ENCODE peak calls at places on chromosomes 11 and 22, in six cellular contexts. One of them, this sample, is unnamed.
A peak's percentile ranks its signal among the peaks of the same experiment; 100 is the strongest.

GRCh38 chr11:8584096-8584495 is 9.9 kb downstream of the STK33 start:
- DNase-seq in suprapubic skin: no peak
- DNase-seq in endothelial cell of umbilical vein: no peak
- DNase-seq in tibial nerve: no peak
- DNase-seq in H1: no peak
- DNase-seq in A549: no peak
- DNase-seq in this sample: no peak

GRCh38 chr11:98679673-98680072 is 341.1 kb upstream of the CNTN5 start:
- DNase-seq in suprapubic skin: no peak
- DNase-seq in endothelial cell of umbilical vein: no peak
- DNase-seq in tibial nerve: no peak
- DNase-seq in H1: no peak
- DNase-seq in A549: no peak
- DNase-seq in this sample: no peak

GRCh38 chr11:110430267-110431211 is 791 bp downstream of the FDX1 start:
- DNase-seq in suprapubic skin: no peak
- DNase-seq in endothelial cell of umbilical vein: peak; percentile 60
- DNase-seq in tibial nerve: no peak
- DNase-seq in H1: no peak
- DNase-seq in A549: no peak
- DNase-seq in this sample: peak; percentile 45

GRCh38 chr22:25061605-25062377 is 109.3 kb downstream of the KIAA1671 start:
- DNase-seq in suprapubic skin: no peak
- DNase-seq in endothelial cell of umbilical vein: peak; percentile 25
- DNase-seq in tibial nerve: no peak
- DNase-seq in H1: no peak
- DNase-seq in A549: no peak
- DNase-seq in this sample: no peak

GRCh38 chr22:37898441-37899181 is 7.5 kb upstream of the MICALL1 start:
- DNase-seq in suprapubic skin: no peak
- DNase-seq in endothelial cell of umbilical vein: no peak
- DNase-seq in tibial nerve: no peak
- DNase-seq in H1: no peak
- DNase-seq in A549: no peak
- DNase-seq in this sample: peak; percentile 67

GRCh38 chr11:5304046-5304445 is 2.3 kb upstream of the OR51B4 start:
- DNase-seq in suprapubic skin: no peak
- DNase-seq in endothelial cell of umbilical vein: no peak
- DNase-seq in tibial nerve: no peak
- DNase-seq in H1: no peak
- DNase-seq in A549: no peak
- DNase-seq in this sample: no peak

GRCh38 chr11:11291432-11292015 is 61.5 kb downstream of the CSNK2A3 start:
- DNase-seq in suprapubic skin: peak; percentile 51
- DNase-seq in endothelial cell of umbilical vein: no peak
- DNase-seq in tibial nerve: no peak
- DNase-seq in H1: no peak
- DNase-seq in A549: no peak
- DNase-seq in this sample: no peak

GRCh38 chr11:104570088-104570701 is 328.1 kb downstream of the CASP12 start:
- DNase-seq in suprapubic skin: no peak
- DNase-seq in endothelial cell of umbilical vein: peak; percentile 15
- DNase-seq in tibial nerve: no peak
- DNase-seq in H1: no peak
- DNase-seq in A549: no peak
- DNase-seq in this sample: no peak

GRCh38 chr11:117925198-117925925 is 3.8 kb downstream of the TMPRSS13 start:
- DNase-seq in suprapubic skin: no peak
- DNase-seq in endothelial cell of umbilical vein: no peak
- DNase-seq in tibial nerve: no peak
- DNase-seq in H1: no peak
- DNase-seq in A549: no peak
- DNase-seq in this sample: no peak

GRCh38 chr22:39825661-39826102 is 67.9 kb downstream of the ENTHD1 start:
- DNase-seq in suprapubic skin: no peak
- DNase-seq in endothelial cell of umbilical vein: no peak
- DNase-seq in tibial nerve: no peak
- DNase-seq in H1: no peak
- DNase-seq in A549: no peak
- DNase-seq in this sample: no peak

GRCh38 chr11:21710791-21711190 is 482.1 kb upstream of the ANO5 start:
- DNase-seq in suprapubic skin: no peak
- DNase-seq in endothelial cell of umbilical vein: no peak
- DNase-seq in tibial nerve: no peak
- DNase-seq in H1: no peak
- DNase-seq in A549: no peak
- DNase-seq in this sample: no peak

GRCh38 chr11:8318536-8318935 is 54.9 kb upstream of the LMO1 start:
- DNase-seq in suprapubic skin: no peak
- DNase-seq in endothelial cell of umbilical vein: no peak
- DNase-seq in tibial nerve: no peak
- DNase-seq in H1: no peak
- DNase-seq in A549: no peak
- DNase-seq in this sample: no peak

GRCh38 chr11:13963169-13963948 is 836 bp downstream of the SPON1 start:
- DNase-seq in suprapubic skin: no peak
- DNase-seq in endothelial cell of umbilical vein: no peak
- DNase-seq in tibial nerve: no peak
- DNase-seq in H1: no peak
- DNase-seq in A549: no peak
- DNase-seq in this sample: peak; percentile 33

GRCh38 chr11:20117291-20117690 is 43.0 kb downstream of the DBX1 start:
- DNase-seq in suprapubic skin: no peak
- DNase-seq in endothelial cell of umbilical vein: no peak
- DNase-seq in tibial nerve: no peak
- DNase-seq in H1: no peak
- DNase-seq in A549: no peak
- DNase-seq in this sample: no peak

GRCh38 chr11:113387605-113388211 is at the start of gene ANKK1:
- DNase-seq in suprapubic skin: no peak
- DNase-seq in endothelial cell of umbilical vein: no peak
- DNase-seq in tibial nerve: no peak
- DNase-seq in H1: peak; percentile 41
- DNase-seq in A549: no peak
- DNase-seq in this sample: peak; percentile 31

GRCh38 chr11:134679592-134679991 is 267.6 kb upstream of the B3GAT1 start:
- DNase-seq in suprapubic skin: no peak
- DNase-seq in endothelial cell of umbilical vein: no peak
- DNase-seq in tibial nerve: no peak
- DNase-seq in H1: no peak
- DNase-seq in A549: no peak
- DNase-seq in this sample: no peak

GRCh38 chr22:45672564-45673481 is 1.2 kb downstream of the ATXN10 start:
- DNase-seq in suprapubic skin: no peak
- DNase-seq in endothelial cell of umbilical vein: no peak
- DNase-seq in tibial nerve: no peak
- DNase-seq in H1: no peak
- DNase-seq in A549: no peak
- DNase-seq in this sample: no peak

GRCh38 chr11:12090761-12091261 is 19.6 kb upstream of the MICAL2 start:
- DNase-seq in suprapubic skin: peak; percentile 53
- DNase-seq in endothelial cell of umbilical vein: no peak
- DNase-seq in tibial nerve: no peak
- DNase-seq in H1: no peak
- DNase-seq in A549: no peak
- DNase-seq in this sample: no peak

GRCh38 chr22:38900677-38901076 is 28.7 kb upstream of the CBX6 start:
- DNase-seq in suprapubic skin: no peak
- DNase-seq in endothelial cell of umbilical vein: no peak
- DNase-seq in tibial nerve: no peak
- DNase-seq in H1: no peak
- DNase-seq in A549: no peak
- DNase-seq in this sample: no peak

GRCh38 chr11:100888836-100889235 is 201.7 kb downstream of the ARHGAP42 start:
- DNase-seq in suprapubic skin: no peak
- DNase-seq in endothelial cell of umbilical vein: no peak
- DNase-seq in tibial nerve: no peak
- DNase-seq in H1: no peak
- DNase-seq in A549: no peak
- DNase-seq in this sample: no peak

GRCh38 chr22:39205344-39206021 is 39.3 kb downstream of the PDGFB start:
- DNase-seq in suprapubic skin: peak; percentile 41
- DNase-seq in endothelial cell of umbilical vein: peak; percentile 57
- DNase-seq in tibial nerve: no peak
- DNase-seq in H1: no peak
- DNase-seq in A549: peak; percentile 76
- DNase-seq in this sample: no peak

GRCh38 chr11:116976941-116977570 is 121.2 kb downstream of the SIK3 start:
- DNase-seq in suprapubic skin: no peak
- DNase-seq in endothelial cell of umbilical vein: no peak
- DNase-seq in tibial nerve: no peak
- DNase-seq in H1: no peak
- DNase-seq in A549: no peak
- DNase-seq in this sample: no peak

GRCh38 chr11:61281581-61282250 is 13.4 kb downstream of the VWCE start:
- DNase-seq in suprapubic skin: no peak
- DNase-seq in endothelial cell of umbilical vein: peak; percentile 46
- DNase-seq in tibial nerve: no peak
- DNase-seq in H1: peak; percentile 62
- DNase-seq in A549: peak; percentile 65
- DNase-seq in this sample: peak; percentile 82

GRCh38 chr11:12746593-12747097 is 72.4 kb downstream of the TEAD1 start:
- DNase-seq in suprapubic skin: no peak
- DNase-seq in endothelial cell of umbilical vein: no peak
- DNase-seq in tibial nerve: no peak
- DNase-seq in H1: peak; percentile 80
- DNase-seq in A549: no peak
- DNase-seq in this sample: peak; percentile 69

GRCh38 chr22:45456811-45457210 is 43.3 kb downstream of the RIBC2 start:
- DNase-seq in suprapubic skin: no peak
- DNase-seq in endothelial cell of umbilical vein: no peak
- DNase-seq in tibial nerve: no peak
- DNase-seq in H1: no peak
- DNase-seq in A549: no peak
- DNase-seq in this sample: no peak

DNA sequence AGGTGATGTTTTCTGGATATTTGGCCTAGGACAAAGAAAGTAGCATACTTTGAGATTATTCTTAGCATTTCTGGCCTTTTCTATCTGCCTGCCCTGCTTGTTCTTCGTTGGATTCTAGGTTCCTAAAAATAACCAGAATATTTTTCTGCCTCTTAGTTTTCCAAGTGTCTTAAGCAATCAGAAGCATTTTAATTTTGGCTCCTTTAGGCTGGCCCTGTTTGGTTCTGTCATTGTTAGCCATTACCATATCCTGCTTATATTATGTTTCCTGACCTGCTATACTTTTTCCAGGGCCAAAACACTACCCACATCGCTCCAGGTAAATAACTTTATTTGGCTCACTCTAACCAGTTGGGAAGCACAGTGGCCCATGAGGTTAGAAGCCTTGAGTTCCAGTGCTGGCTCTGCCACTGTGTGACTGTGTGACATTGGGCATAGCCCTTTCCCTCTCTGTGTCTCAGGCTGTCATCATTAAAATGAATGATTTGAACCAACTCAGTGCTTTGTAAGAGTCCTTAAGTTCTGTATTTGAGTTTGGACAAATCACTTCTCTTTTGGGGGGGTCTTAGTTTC is 91.1 kb downstream of the STIM1 start:
- DNase-seq in suprapubic skin: no peak
- DNase-seq in endothelial cell of umbilical vein: no peak
- DNase-seq in tibial nerve: no peak
- DNase-seq in H1: no peak
- DNase-seq in A549: no peak
- DNase-seq in this sample: no peak
- H3K4me1 ChIP-seq in suprapubic skin: peaks cover 73% of the 10 kb centered on the region
- H3K4me1 ChIP-seq in endothelial cell of umbilical vein: peaks cover 18% of the 10 kb centered on the region
- H3K4me1 ChIP-seq in tibial nerve: peaks cover 4% of the 10 kb centered on the region
- H3K4me1 ChIP-seq in H1: peaks cover 3% of the 10 kb centered on the region
- H3K4me1 ChIP-seq in A549: peaks cover 26% of the 10 kb centered on the region
- H3K4me1 ChIP-seq in this sample: peaks cover 28% of the 10 kb centered on the region

GRCh38 chr22:36193577-36193976 is 8.0 kb downstream of the APOL4 start:
- DNase-seq in suprapubic skin: no peak
- DNase-seq in endothelial cell of umbilical vein: no peak
- DNase-seq in tibial nerve: no peak
- DNase-seq in H1: no peak
- DNase-seq in A549: no peak
- DNase-seq in this sample: no peak

GRCh38 chr22:36192601-36193000 is 9.0 kb downstream of the APOL4 start:
- DNase-seq in suprapubic skin: no peak
- DNase-seq in endothelial cell of umbilical vein: peak; percentile 19
- DNase-seq in tibial nerve: no peak
- DNase-seq in H1: no peak
- DNase-seq in A549: no peak
- DNase-seq in this sample: no peak

GRCh38 chr22:36194385-36194784 is 7.2 kb downstream of the APOL4 start:
- DNase-seq in suprapubic skin: no peak
- DNase-seq in endothelial cell of umbilical vein: no peak
- DNase-seq in tibial nerve: no peak
- DNase-seq in H1: no peak
- DNase-seq in A549: no peak
- DNase-seq in this sample: no peak

GRCh38 chr22:36193171-36193570 is 8.4 kb downstream of the APOL4 start:
- DNase-seq in suprapubic skin: no peak
- DNase-seq in endothelial cell of umbilical vein: peak; percentile 60
- DNase-seq in tibial nerve: no peak
- DNase-seq in H1: no peak
- DNase-seq in A549: no peak
- DNase-seq in this sample: no peak

GRCh38 chr22:36191106-36191836 is 10.3 kb downstream of the APOL4 start:
- DNase-seq in suprapubic skin: no peak
- DNase-seq in endothelial cell of umbilical vein: no peak
- DNase-seq in tibial nerve: peak; percentile 41
- DNase-seq in H1: no peak
- DNase-seq in A549: no peak
- DNase-seq in this sample: peak; percentile 79
- TF ChIP-seq POLR2A in suprapubic skin: no peak
- TF ChIP-seq POLR2A in endothelial cell of umbilical vein: no peak
- TF ChIP-seq POLR2A in tibial nerve: no peak
- TF ChIP-seq POLR2A in H1: no peak
- TF ChIP-seq POLR2A in A549: no peak
- TF ChIP-seq POLR2A in this sample: no peak

GRCh38 chr11:78076733-78077403 is 2.8 kb downstream of the NDUFC2 start:
- DNase-seq in suprapubic skin: no peak
- DNase-seq in endothelial cell of umbilical vein: no peak
- DNase-seq in tibial nerve: no peak
- DNase-seq in H1: no peak
- DNase-seq in A549: no peak
- DNase-seq in this sample: no peak
- H3K4me1 ChIP-seq in suprapubic skin: peaks cover 44% of the 10 kb centered on the region
- H3K4me1 ChIP-seq in endothelial cell of umbilical vein: peaks cover 22% of the 10 kb centered on the region
- H3K4me1 ChIP-seq in tibial nerve: no peaks in the 10 kb centered on the region
- H3K4me1 ChIP-seq in H1: peaks cover 9% of the 10 kb centered on the region
- H3K4me1 ChIP-seq in A549: peaks cover 11% of the 10 kb centered on the region
- H3K4me1 ChIP-seq in this sample: peaks cover 15% of the 10 kb centered on the region

DNA sequence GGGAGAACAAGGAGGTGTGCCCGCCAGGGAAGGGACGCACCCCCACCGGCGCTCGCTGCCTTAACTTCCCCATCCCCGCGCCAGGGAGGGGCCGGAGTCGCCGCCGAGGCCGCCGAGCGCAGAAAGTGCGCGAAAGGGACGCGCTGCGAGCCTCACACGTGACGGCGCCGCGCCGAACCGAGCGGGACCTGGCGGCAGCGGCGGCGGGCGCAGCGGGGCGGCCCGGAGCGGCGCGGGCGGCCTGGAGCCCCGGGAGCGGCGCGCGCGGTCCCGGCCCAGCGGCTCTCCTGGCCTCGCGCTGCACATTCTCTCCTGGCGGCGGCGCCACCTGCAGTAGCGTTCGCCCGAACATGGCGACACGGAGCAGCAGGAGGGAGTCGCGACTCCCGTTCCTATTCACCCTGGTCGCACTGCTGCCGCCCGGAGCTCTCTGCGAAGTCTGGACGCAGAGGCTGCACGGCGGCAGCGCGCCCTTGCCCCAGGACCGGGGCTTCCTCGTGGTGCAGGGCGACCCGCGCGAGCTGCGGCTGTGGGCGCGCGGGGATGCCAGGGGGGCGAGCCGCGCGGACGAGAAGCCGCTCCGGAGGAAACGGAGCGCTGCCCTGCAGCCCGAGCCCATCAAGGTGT is at the start of gene SORL1:
- DNase-seq in suprapubic skin: peak; percentile 76
- DNase-seq in endothelial cell of umbilical vein: peak; percentile 26
- DNase-seq in tibial nerve: peak; percentile 25
- DNase-seq in H1: peak; percentile 44
- DNase-seq in A549: peak; percentile 55
- DNase-seq in this sample: peak; percentile 89
- TF ChIP-seq POLR2A in suprapubic skin: no peak
- TF ChIP-seq POLR2A in endothelial cell of umbilical vein: no peak
- TF ChIP-seq POLR2A in tibial nerve: peak; percentile 18
- TF ChIP-seq POLR2A in H1: no peak
- TF ChIP-seq POLR2A in A549: peak; percentile 32
- TF ChIP-seq POLR2A in this sample: no peak